ENCODE peak calls at places on chromosomes 11 and 22, in five cellular contexts. V is suprapubic skin, C is A549, M is ovary, X is transverse colon. F is an unnamed sample.
A peak's percentile ranks its signal among the peaks of the same experiment; 100 is the strongest.

GRCh38 chr22:49959782-49960158 is 802 bp upstream of the PIM3 start:
- DNase-seq in V (no peak), C (peak; percentile 39), M (no peak), X (peak; percentile 73), F (peak; percentile 66)

GRCh38 chr22:50436134-50436830 is 38.6 kb downstream of the SBF1 start:
- DNase-seq in V (peak; percentile 72), C (no peak), M (no peak), X (no peak), F (no peak)

GRCh38 chr11:2943711-2944118 is 14.5 kb upstream of the PHLDA2 start:
- DNase-seq in V (peak; percentile 79), C (no peak), M (no peak), X (peak; percentile 72), F (peak; percentile 55)

GRCh38 chr11:116792869-116793475 is 1.3 kb upstream of the APOA5 start:
- DNase-seq in V (no peak), C (no peak), M (no peak), X (no peak), F (no peak)

GRCh38 chr11:78798567-78799170 is 224.0 kb upstream of the NARS2 start:
- DNase-seq in V (peak; percentile 84), C (peak; percentile 52), M (peak; percentile 56), X (peak; percentile 70), F (peak; percentile 66)

GRCh38 chr11:12090761-12091261 is 19.6 kb upstream of the MICAL2 start:
- DNase-seq in V (no peak), C (peak; percentile 46), M (no peak), X (peak; percentile 89), F (peak; percentile 64)

GRCh38 chr22:39496131-39496838 is 5.8 kb upstream of the MIEF1 start:
- DNase-seq in V (no peak), C (peak; percentile 69), M (peak; percentile 57), X (peak; percentile 84), F (peak; percentile 83)

GRCh38 chr11:121328213-121328966 is 35.8 kb downstream of the SC5D start:
- DNase-seq in V (no peak), C (no peak), M (no peak), X (no peak), F (no peak)

GRCh38 chr11:43788394-43788793 is 92.2 kb upstream of the ALKBH3 start:
- DNase-seq in V (no peak), C (no peak), M (no peak), X (peak; percentile 40), F (no peak)

GRCh38 chr22:27732391-27732790 is 69.2 kb downstream of the MN1 start:
- DNase-seq in V (no peak), C (no peak), M (no peak), X (no peak), F (no peak)

GRCh38 chr22:39343259-39344045 is 6.3 kb upstream of the SYNGR1 start:
- DNase-seq in V (no peak), C (peak; percentile 61), M (peak; percentile 54), X (peak; percentile 66), F (peak; percentile 75)

GRCh38 chr11:48022445-48022844 is 42.1 kb downstream of the PTPRJ start:
- DNase-seq in V (no peak), C (no peak), M (no peak), X (no peak), F (no peak)

GRCh38 chr11:48018561-48019229 is 38.3 kb downstream of the PTPRJ start:
- DNase-seq in V (no peak), C (no peak), M (no peak), X (no peak), F (no peak)

GRCh38 chr11:48019230-48019584 is 38.8 kb downstream of the PTPRJ start:
- DNase-seq in V (no peak), C (no peak), M (no peak), X (no peak), F (no peak)

GRCh38 chr11:48019597-48019996 is 39.2 kb downstream of the PTPRJ start:
- DNase-seq in V (no peak), C (no peak), M (no peak), X (no peak), F (peak; percentile 45)

GRCh38 chr11:48020092-48020755 is 39.9 kb downstream of the PTPRJ start:
- DNase-seq in V (no peak), C (no peak), M (no peak), X (peak; percentile 41), F (peak; percentile 61)
- TF ChIP-seq CTCF in V (no peak), C (no peak), M (no peak), X (no peak), F (no peak)

GRCh38 chr22:20258584-20259335 is 9.4 kb downstream of the RTN4R start:
- DNase-seq in V (no peak), C (no peak), M (no peak), X (no peak), F (no peak)
- TF ChIP-seq EP300 in V (no peak), C (no peak), M (no peak), X (no peak), F (no peak)

GRCh38 chr11:114149689-114150407 is 90.3 kb downstream of the ZBTB16 start:
- DNase-seq in V (no peak), C (no peak), M (no peak), X (no peak), F (no peak)
- H3K27ac ChIP-seq in V (peak overlapping the region; percentile 50), C (no peak overlapping the region), M (no peak overlapping the region), X (peak overlapping the region; percentile 38), F (peak overlapping the region; percentile 92)

DNA sequence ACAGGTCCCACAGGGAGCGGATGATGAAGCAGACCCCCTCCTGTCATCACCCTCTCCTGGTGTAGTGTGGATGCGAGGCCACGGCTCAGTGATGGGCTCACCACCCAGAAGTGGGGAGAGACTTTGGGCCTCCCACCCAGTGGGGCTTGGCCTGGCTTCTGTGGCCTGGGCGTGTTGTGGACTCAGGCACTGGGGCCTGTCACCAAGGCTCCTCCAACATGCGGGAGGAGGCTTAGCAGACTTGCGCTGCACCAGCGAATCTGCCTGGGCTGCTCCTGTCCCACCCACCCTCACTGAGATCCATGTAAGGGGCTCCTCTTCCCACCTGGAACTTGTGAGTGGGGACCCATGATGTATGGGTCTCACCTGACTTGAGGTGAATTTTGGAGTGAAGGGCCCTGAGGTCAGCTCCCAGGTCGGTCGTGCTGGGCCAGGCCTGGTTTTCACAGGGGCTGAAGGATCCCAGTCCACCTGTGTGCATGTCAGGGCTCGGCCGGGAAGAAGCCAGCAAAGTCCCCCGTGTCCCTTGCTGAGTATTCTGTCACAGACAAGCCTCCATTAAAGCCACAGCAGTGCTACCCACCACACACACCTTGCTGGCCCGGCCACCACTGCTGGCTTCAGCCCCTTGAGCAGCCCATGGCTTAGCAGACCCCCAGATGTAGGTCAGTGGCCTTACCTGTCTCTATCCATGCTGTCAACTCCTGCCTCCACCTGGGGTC is 4.2 kb downstream of the THAP7 start:
- DNase-seq in V (no peak), C (no peak), M (no peak), X (no peak), F (no peak)
- TF ChIP-seq CTCF in V (no peak), C (no peak), M (no peak), X (no peak), F (no peak)